ENCODE peak calls at places on chromosomes 16 and 17, in six cellular contexts. J is stimulated activated naive CD8-positive, alpha-beta T cell treated with anti-CD3 and anti-CD28 coated beads, Interleukin-15, Interleukin-2, amounts not matched to agents 100 U/mL and 50 U/mL, for 24 hours; O is cardiac muscle cell; T is esophagus squamous epithelium; A is NCI-H1417 treated with DMSO at 0.1 percent for 48 hours; S is epithelial cell of esophagus. D is an unnamed sample.

GRCh38 chr17:10224592-10225195 is 26.3 kb upstream of the GAS7 start:
- DNase-seq in J (no peak), O (peak), T (no peak), A (no peak), S (no peak), D (no peak)

GRCh38 chr17:82918508-82918907 is 78.7 kb upstream of the ZNF750 start:
- DNase-seq in J (no peak), O (no peak), T (no peak), A (no peak), S (no peak), D (no peak)

GRCh38 chr17:78168906-78169793 is 769 bp downstream of the SYNGR2 start:
- DNase-seq in J (peak), O (no peak), T (no peak), A (no peak), S (peak), D (peak)

GRCh38 chr16:87344931-87345631 is 27.9 kb upstream of the C16orf95 start:
- DNase-seq in J (peak), O (no peak), T (no peak), A (no peak), S (no peak), D (no peak)

GRCh38 chr17:74012465-74012864 is 191.0 kb upstream of the RPL38 start:
- DNase-seq in J (no peak), O (no peak), T (no peak), A (no peak), S (no peak), D (no peak)

GRCh38 chr16:56600398-56600999 is 7.9 kb upstream of the MT2A start:
- DNase-seq in J (peak), O (peak), T (no peak), A (no peak), S (peak), D (no peak)

GRCh38 chr17:78653382-78653781 is 76.2 kb upstream of the DNAH17 start:
- DNase-seq in J (no peak), O (peak), T (no peak), A (no peak), S (no peak), D (no peak)

GRCh38 chr17:16121915-16122314 is 93.4 kb downstream of the NCOR1 start:
- DNase-seq in J (no peak), O (no peak), T (no peak), A (no peak), S (peak), D (no peak)

GRCh38 chr17:79441607-79442006 is 169.2 kb downstream of the RBFOX3 start:
- DNase-seq in J (no peak), O (no peak), T (no peak), A (no peak), S (no peak), D (no peak)

GRCh38 chr17:28874750-28875149 is 19.9 kb downstream of the ERAL1 start:
- DNase-seq in J (no peak), O (no peak), T (no peak), A (no peak), S (no peak), D (no peak)

GRCh38 chr16:58678269-58678668 is 6.3 kb downstream of the SLC38A7 start:
- DNase-seq in J (no peak), O (no peak), T (no peak), A (no peak), S (no peak), D (no peak)

GRCh38 chr17:9237661-9238301 is 216.5 kb downstream of the NTN1 start:
- DNase-seq in J (no peak), O (no peak), T (no peak), A (no peak), S (no peak), D (no peak)

GRCh38 chr16:69003500-69003899 is 102.0 kb upstream of the HAS3 start:
- DNase-seq in J (no peak), O (no peak), T (no peak), A (no peak), S (no peak), D (no peak)

GRCh38 chr17:45050680-45051059 is 762 bp downstream of the DCAKD start:
- DNase-seq in J (peak), O (peak), T (no peak), A (no peak), S (no peak), D (no peak)

GRCh38 chr16:72311426-72311825 is 139.5 kb upstream of the PMFBP1 start:
- DNase-seq in J (no peak), O (peak), T (no peak), A (no peak), S (no peak), D (no peak)

GRCh38 chr16:54980821-54981220 is 50.2 kb downstream of the IRX5 start:
- DNase-seq in J (no peak), O (no peak), T (no peak), A (no peak), S (no peak), D (no peak)

GRCh38 chr16:49452108-49452507 is 78.5 kb downstream of the C16orf78 start:
- DNase-seq in J (no peak), O (no peak), T (no peak), A (no peak), S (no peak), D (no peak)

GRCh38 chr17:7407483-7408231 is at the start of gene NLGN2:
- DNase-seq in J (no peak), O (no peak), T (no peak), A (no peak), S (no peak), D (no peak)